ENCODE peak calls at places on chromosomes 13 and 19, in seven cellular contexts. X, N, D, T, U, Z and I are unnamed samples.

GRCh38 chr13:36766295-36766694 is 52.7 kb upstream of the RFXAP start:
- DNase-seq in X (no peak), N (no peak), D (no peak), T (no peak), U (no peak), Z (no peak), I (no peak)

GRCh38 chr13:39603424-39603947 is 493 bp upstream of the LHFPL6 start:
- DNase-seq in X (no peak), N (no peak), D (no peak), T (peak; percentile 11), U (no peak), Z (no peak), I (no peak)

GRCh38 chr19:49244256-49244655 is 80.7 kb downstream of the SLC6A16 start:
- DNase-seq in X (no peak), N (no peak), D (no peak), T (no peak), U (no peak), Z (no peak), I (no peak)

GRCh38 chr13:46926856-46927625 is 30.2 kb upstream of the HTR2A start:
- DNase-seq in X (no peak), N (no peak), D (no peak), T (no peak), U (no peak), Z (no peak), I (no peak)

GRCh38 chr13:63481334-63481733 is 2065.7 kb upstream of the PCDH20 start:
- DNase-seq in X (no peak), N (no peak), D (no peak), T (no peak), U (no peak), Z (no peak), I (no peak)

GRCh38 chr13:114228176-114228575 is 6.5 kb upstream of the CDC16 start:
- DNase-seq in X (no peak), N (no peak), D (no peak), T (no peak), U (no peak), Z (no peak), I (no peak)

GRCh38 chr19:1214862-1215731 is 9.5 kb downstream of the STK11 start:
- DNase-seq in X (no peak), N (peak; percentile 69), D (no peak), T (peak; percentile 86), U (no peak), Z (no peak), I (no peak)

GRCh38 chr19:38657633-38658222 is 10.3 kb downstream of the ACTN4 start:
- DNase-seq in X (no peak), N (no peak), D (no peak), T (no peak), U (no peak), Z (no peak), I (no peak)

GRCh38 chr19:2883686-2884439 is 16.7 kb downstream of the ZNF556 start:
- DNase-seq in X (no peak), N (no peak), D (peak; percentile 33), T (no peak), U (no peak), Z (no peak), I (no peak)

GRCh38 chr19:53504903-53505302 is 33.0 kb upstream of the ZNF331 start:
- DNase-seq in X (no peak), N (no peak), D (no peak), T (no peak), U (no peak), Z (no peak), I (no peak)

GRCh38 chr19:6802336-6803035 is 30.0 kb downstream of the VAV1 start:
- DNase-seq in X (peak; percentile 19), N (no peak), D (peak; percentile 96), T (peak; percentile 7), U (no peak), Z (no peak), I (peak; percentile 77)

GRCh38 chr13:114074671-114075315 is 57.6 kb downstream of the RASA3 start:
- DNase-seq in X (no peak), N (peak; percentile 29), D (no peak), T (no peak), U (peak; percentile 17), Z (no peak), I (no peak)

GRCh38 chr19:35126624-35126959 is 8.3 kb downstream of the LGI4 start:
- DNase-seq in X (no peak), N (peak; percentile 58), D (no peak), T (no peak), U (no peak), Z (no peak), I (no peak)

GRCh38 chr13:46571189-46571901 is 18.4 kb downstream of the LRCH1 start:
- DNase-seq in X (no peak), N (no peak), D (no peak), T (no peak), U (no peak), Z (peak; percentile 38), I (no peak)

GRCh38 chr13:60155978-60156377 is 7.8 kb downstream of the DIAPH3 start:
- DNase-seq in X (no peak), N (no peak), D (no peak), T (no peak), U (no peak), Z (no peak), I (no peak)

GRCh38 chr13:95027638-95028037 is 273.6 kb downstream of the ABCC4 start:
- DNase-seq in X (no peak), N (no peak), D (no peak), T (no peak), U (no peak), Z (no peak), I (no peak)

GRCh38 chr13:100490692-100491091 is 97.9 kb downstream of the GGACT start:
- DNase-seq in X (no peak), N (no peak), D (no peak), T (no peak), U (no peak), Z (no peak), I (no peak)

GRCh38 chr19:1851581-1852293 is 3.5 kb upstream of the REXO1 start:
- DNase-seq in X (no peak), N (no peak), D (no peak), T (no peak), U (no peak), Z (no peak), I (peak; percentile 54)

GRCh38 chr13:98524391-98524790 is 52.5 kb downstream of the STK24 start:
- DNase-seq in X (no peak), N (no peak), D (no peak), T (no peak), U (no peak), Z (no peak), I (no peak)

GRCh38 chr13:112532837-112533745 is 54.9 kb downstream of the TUBGCP3 start:
- DNase-seq in X (no peak), N (no peak), D (no peak), T (no peak), U (no peak), Z (no peak), I (no peak)

GRCh38 chr13:20054586-20054985 is 96.1 kb downstream of the ZMYM2 start:
- DNase-seq in X (no peak), N (no peak), D (no peak), T (no peak), U (no peak), Z (no peak), I (no peak)

GRCh38 chr13:57787058-57787791 is 155.7 kb downstream of the PCDH17 start:
- DNase-seq in X (no peak), N (no peak), D (no peak), T (no peak), U (no peak), Z (no peak), I (no peak)

GRCh38 chr19:43560687-43561086 is 14.6 kb downstream of the XRCC1 start:
- DNase-seq in X (no peak), N (no peak), D (no peak), T (no peak), U (no peak), Z (no peak), I (no peak)

GRCh38 chr13:98690348-98691041 is 62.0 kb downstream of the SLC15A1 start:
- DNase-seq in X (no peak), N (no peak), D (no peak), T (no peak), U (no peak), Z (no peak), I (no peak)

GRCh38 chr13:98014766-98015165 is 61.3 kb downstream of the IPO5 start:
- DNase-seq in X (no peak), N (no peak), D (no peak), T (no peak), U (no peak), Z (peak; percentile 64), I (no peak)

GRCh38 chr19:30326076-30326710 is 46.0 kb upstream of the ZNF536 start:
- DNase-seq in X (no peak), N (peak; percentile 49), D (no peak), T (no peak), U (no peak), Z (no peak), I (no peak)

GRCh38 chr19:13154911-13155471 is 4.8 kb downstream of the IER2 start:
- DNase-seq in X (peak; percentile 95), N (no peak), D (peak; percentile 87), T (peak; percentile 95), U (peak; percentile 54), Z (no peak), I (peak; percentile 84)

DNA sequence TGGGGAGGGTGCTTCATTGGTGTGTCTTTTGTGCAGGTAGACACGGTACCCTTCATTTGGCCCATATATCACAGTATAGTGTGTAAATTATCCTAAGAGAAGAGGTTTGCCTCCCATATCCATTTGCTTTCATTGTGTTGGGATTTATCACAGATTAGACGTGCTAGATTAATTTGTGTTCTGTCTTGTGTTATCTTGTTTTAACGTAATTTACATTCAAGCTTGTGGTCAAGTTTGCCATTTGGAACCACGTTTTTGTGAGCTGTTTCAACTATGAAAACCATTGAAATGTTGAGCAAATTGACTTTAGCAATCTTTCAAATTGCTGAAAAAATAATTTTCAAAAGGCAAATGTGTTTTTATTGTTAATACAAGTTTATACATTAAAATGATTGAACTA is 1826.5 kb downstream of the SLITRK5 start:
- DNase-seq in X (no peak), N (no peak), D (no peak), T (no peak), U (no peak), Z (no peak), I (no peak)
- TF ChIP-seq CTCF in X (no peak), N (no peak), D (no peak), T (no peak), U (no peak), Z (no peak), I (no peak)

GRCh38 chr19:29128203-29128602 is 84.7 kb downstream of the UQCRFS1 start:
- DNase-seq in X (no peak), N (no peak), D (no peak), T (no peak), U (no peak), Z (no peak), I (no peak)
- TF ChIP-seq CTCF in X (no peak), N (no peak), D (no peak), T (no peak), U (no peak), Z (no peak), I (no peak)

GRCh38 chr13:105329359-105329758 is 1206.1 kb downstream of the EFNB2 start:
- DNase-seq in X (no peak), N (no peak), D (no peak), T (no peak), U (no peak), Z (no peak), I (no peak)
- TF ChIP-seq CTCF in X (no peak), N (no peak), D (no peak), T (no peak), U (no peak), Z (no peak), I (no peak)

DNA sequence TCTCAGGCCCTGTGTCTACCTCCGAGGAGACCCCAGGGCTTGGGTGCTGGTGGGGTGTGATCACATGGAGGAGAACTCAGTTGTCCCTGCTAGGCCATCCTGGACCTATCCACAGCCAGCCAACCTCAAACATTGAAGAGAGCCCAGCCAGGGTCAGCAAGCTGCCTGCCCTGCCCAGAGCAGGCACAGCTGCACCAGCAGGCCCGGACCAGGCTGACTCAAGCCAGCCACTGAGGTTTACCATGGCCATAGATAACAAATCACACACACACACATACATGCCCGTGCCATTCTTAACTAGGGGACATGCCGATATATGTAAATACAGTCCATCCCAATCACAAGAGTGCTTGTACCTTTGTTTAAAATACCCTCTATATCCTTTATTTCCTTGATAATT is 8.1 kb downstream of the ARHGEF7 start:
- DNase-seq in X (no peak), N (no peak), D (no peak), T (no peak), U (no peak), Z (no peak), I (no peak)
- TF ChIP-seq CTCF in X (no peak), N (no peak), D (no peak), T (no peak), U (no peak), Z (no peak), I (no peak)